ENCODE peak calls at places on chromosomes 7 and 10, in ten cellular contexts. A is heart left ventricle, O is astrocyte of the spinal cord, C is Panc1, R is psoas muscle, H is GM23248, B is IMR-90, P is upper lobe of right lung, N is BE2C, G is body of pancreas. W is an unnamed sample.

GRCh38 chr7:54864718-54865117 is 105.7 kb upstream of the SEC61G start:
- DNase-seq in A (no peak), O (no peak), C (no peak), R (no peak), H (no peak), B (peak; percentile 64), P (no peak), N (no peak), G (no peak), W (peak; percentile 49)

GRCh38 chr10:26579256-26580063 is 118.0 kb upstream of the PDSS1 start:
- DNase-seq in A (no peak), O (no peak), C (no peak), R (no peak), H (no peak), B (no peak), P (no peak), N (no peak), G (peak; percentile 52), W (no peak)

GRCh38 chr10:48501806-48502771 is 102.8 kb downstream of the ARHGAP22 start:
- DNase-seq in A (no peak), O (no peak), C (no peak), R (no peak), H (no peak), B (peak; percentile 40), P (no peak), N (no peak), G (no peak), W (no peak)

GRCh38 chr10:105875050-105875449 is 1234.0 kb downstream of the SORCS3 start:
- DNase-seq in A (no peak), O (no peak), C (no peak), R (no peak), H (no peak), B (no peak), P (no peak), N (no peak), G (no peak), W (no peak)

GRCh38 chr10:116353817-116354216 is 29.6 kb downstream of the CCDC172 start:
- DNase-seq in A (no peak), O (no peak), C (no peak), R (no peak), H (no peak), B (no peak), P (no peak), N (no peak), G (no peak), W (peak; percentile 87)

GRCh38 chr7:114929570-114929969 is 7.7 kb downstream of the MDFIC start:
- DNase-seq in A (no peak), O (no peak), C (no peak), R (no peak), H (no peak), B (no peak), P (no peak), N (no peak), G (no peak), W (no peak)

GRCh38 chr10:76175533-76176165 is 744.2 kb downstream of the LRMDA start:
- DNase-seq in A (no peak), O (no peak), C (no peak), R (no peak), H (no peak), B (no peak), P (no peak), N (peak; percentile 28), G (no peak), W (no peak)

GRCh38 chr7:155371884-155372781 is 74.5 kb downstream of the INSIG1 start:
- DNase-seq in A (no peak), O (no peak), C (no peak), R (no peak), H (peak; percentile 36), B (no peak), P (peak; percentile 70), N (no peak), G (peak; percentile 40), W (no peak)

GRCh38 chr10:86632009-86632800 is 22.1 kb upstream of the OPN4 start:
- DNase-seq in A (peak; percentile 50), O (no peak), C (no peak), R (peak; percentile 56), H (peak; percentile 67), B (no peak), P (no peak), N (no peak), G (peak; percentile 72), W (no peak)

GRCh38 chr7:51316666-51317581 is at the start of gene COBL:
- DNase-seq in A (peak; percentile 35), O (no peak), C (no peak), R (peak; percentile 47), H (peak; percentile 38), B (no peak), P (peak; percentile 82), N (no peak), G (peak; percentile 71), W (no peak)

GRCh38 chr7:151754142-151754590 is 122.7 kb downstream of the PRKAG2 start:
- DNase-seq in A (peak; percentile 80), O (peak; percentile 97), C (peak; percentile 98), R (peak; percentile 86), H (peak; percentile 99), B (peak; percentile 99), P (peak; percentile 85), N (peak; percentile 84), G (peak; percentile 79), W (peak; percentile 97)

DNA sequence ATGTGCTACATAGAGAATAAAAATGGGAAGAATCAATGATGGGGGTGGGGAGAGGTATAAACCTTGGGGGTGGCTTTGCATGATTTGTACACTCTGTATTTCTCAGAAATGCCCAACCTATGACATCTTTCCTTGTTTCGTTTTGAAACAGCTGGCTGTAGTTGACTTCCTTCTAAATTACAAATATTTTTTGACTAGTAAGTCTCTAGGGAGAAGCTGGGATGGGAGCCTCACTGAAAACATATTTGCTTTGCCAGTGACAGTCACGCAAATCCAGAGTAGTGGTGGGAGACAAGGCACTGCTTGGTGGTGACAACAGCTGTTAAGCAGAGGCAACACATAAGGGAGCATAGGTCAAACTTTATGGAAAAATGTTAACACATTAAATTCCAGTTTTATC is 440.5 kb downstream of the SEMA3D start:
- DNase-seq in A (no peak), O (no peak), C (no peak), R (no peak), H (peak; percentile 74), B (peak; percentile 22), P (no peak), N (no peak), G (no peak), W (no peak)
- H3K4me3 ChIP-seq in A (no peak overlapping the region), O (no peak overlapping the region), C (no peak overlapping the region), R (no peak overlapping the region), H (peak overlapping the region; percentile 2), B (no peak overlapping the region), P (no peak overlapping the region), N (no peak overlapping the region), G (no peak overlapping the region), W (no peak overlapping the region)

GRCh38 chr10:100653238-100653956 is 92.0 kb upstream of the PAX2 start:
- DNase-seq in A (no peak), O (no peak), C (no peak), R (no peak), H (no peak), B (no peak), P (no peak), N (no peak), G (no peak), W (no peak)
- H3K4me3 ChIP-seq in A (peak overlapping the region; percentile 8), O (no peak overlapping the region), C (no peak overlapping the region), R (no peak overlapping the region), H (no peak overlapping the region), B (no peak overlapping the region), P (no peak overlapping the region), N (peak overlapping the region; percentile 72), G (no peak overlapping the region), W (no peak overlapping the region)

DNA sequence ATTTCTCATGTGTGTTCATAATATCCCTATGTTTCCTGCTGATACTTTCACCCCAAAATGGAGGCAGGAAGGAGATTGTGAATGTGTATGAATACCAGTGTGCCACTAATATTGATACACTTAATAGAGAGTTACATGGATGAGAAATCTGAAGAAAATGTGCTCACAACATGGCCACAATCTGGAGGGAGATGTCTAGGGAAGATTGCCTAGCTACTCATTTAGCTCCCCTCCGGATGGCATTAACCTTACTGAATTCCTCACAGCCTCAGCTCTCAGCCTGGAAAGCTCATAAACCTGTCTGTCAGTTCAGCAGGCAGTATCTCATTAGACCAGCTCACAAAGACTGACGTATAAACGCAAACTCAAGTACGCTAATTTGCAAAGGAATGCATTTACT is 23.4 kb upstream of the DMTF1 start:
- DNase-seq in A (no peak), O (no peak), C (no peak), R (no peak), H (no peak), B (no peak), P (no peak), N (no peak), G (no peak), W (no peak)
- H3K4me3 ChIP-seq in A (no peak overlapping the region), O (no peak overlapping the region), C (no peak overlapping the region), R (no peak overlapping the region), H (no peak overlapping the region), B (no peak overlapping the region), P (no peak overlapping the region), N (no peak overlapping the region), G (no peak overlapping the region), W (no peak overlapping the region)

GRCh38 chr7:28957064-28957821 is 887 bp downstream of the TRIL start:
- DNase-seq in A (peak; percentile 18), O (peak; percentile 8), C (no peak), R (peak; percentile 36), H (peak; percentile 30), B (no peak), P (peak; percentile 72), N (peak; percentile 47), G (peak; percentile 58), W (no peak)

GRCh38 chr7:28957822-28958234 is 302 bp downstream of the TRIL start:
- DNase-seq in A (peak; percentile 20), O (peak; percentile 7), C (no peak), R (no peak), H (peak; percentile 51), B (no peak), P (no peak), N (peak; percentile 16), G (peak; percentile 21), W (no peak)

GRCh38 chr7:28958235-28958945 is at the start of gene TRIL:
- DNase-seq in A (peak; percentile 90), O (peak; percentile 61), C (no peak), R (peak; percentile 85), H (peak; percentile 77), B (peak; percentile 50), P (peak; percentile 87), N (peak; percentile 48), G (peak; percentile 63), W (no peak)

GRCh38 chr7:28960071-28960840 is 2.1 kb upstream of the TRIL start:
- DNase-seq in A (no peak), O (no peak), C (no peak), R (no peak), H (peak; percentile 13), B (no peak), P (no peak), N (no peak), G (no peak), W (peak; percentile 25)

GRCh38 chr7:28958946-28959417 is 852 bp upstream of the TRIL start:
- DNase-seq in A (no peak), O (no peak), C (no peak), R (no peak), H (no peak), B (no peak), P (no peak), N (no peak), G (no peak), W (peak; percentile 45)
- H3K4me3 ChIP-seq in A (peak overlapping the region; percentile 65), O (peak overlapping the region; percentile 39), C (no peak overlapping the region), R (peak overlapping the region; percentile 78), H (peak overlapping the region; percentile 68), B (no peak overlapping the region), P (peak overlapping the region; percentile 54), N (no peak overlapping the region), G (no peak overlapping the region), W (no peak overlapping the region)

W was measured in bronchial epithelial cell.